ENCODE peak calls at places on chromosomes 2 and 18, in seven cellular contexts. One of them, this sample, is unnamed.

GRCh38 chr2:25197336-25198208 is 29.2 kb upstream of the POMC start:
- DNase-seq in mucosa of descending colon: no peak
- DNase-seq in colonic mucosa: no peak
- DNase-seq in OCI-LY7: no peak
- DNase-seq in right lobe of liver: no peak
- DNase-seq in CD4-positive, alpha-beta memory T cell: no peak
- DNase-seq in tibial artery: no peak
- DNase-seq in this sample: no peak

GRCh38 chr2:60262178-60262577 is 291.3 kb downstream of the BCL11A start:
- DNase-seq in mucosa of descending colon: no peak
- DNase-seq in colonic mucosa: no peak
- DNase-seq in OCI-LY7: no peak
- DNase-seq in right lobe of liver: no peak
- DNase-seq in CD4-positive, alpha-beta memory T cell: no peak
- DNase-seq in tibial artery: no peak
- DNase-seq in this sample: no peak

GRCh38 chr2:68466361-68466777 is 725 bp downstream of the FBXO48 start:
- DNase-seq in mucosa of descending colon: no peak
- DNase-seq in colonic mucosa: no peak
- DNase-seq in OCI-LY7: peak; percentile 51
- DNase-seq in right lobe of liver: no peak
- DNase-seq in CD4-positive, alpha-beta memory T cell: peak; percentile 67
- DNase-seq in tibial artery: no peak
- DNase-seq in this sample: no peak

GRCh38 chr2:215461836-215462532 is 26.1 kb upstream of the FN1 start:
- DNase-seq in mucosa of descending colon: no peak
- DNase-seq in colonic mucosa: no peak
- DNase-seq in OCI-LY7: no peak
- DNase-seq in right lobe of liver: no peak
- DNase-seq in CD4-positive, alpha-beta memory T cell: no peak
- DNase-seq in tibial artery: no peak
- DNase-seq in this sample: no peak

GRCh38 chr2:241359481-241360045 is 3.5 kb downstream of the FARP2 start:
- DNase-seq in mucosa of descending colon: no peak
- DNase-seq in colonic mucosa: peak; percentile 65
- DNase-seq in OCI-LY7: no peak
- DNase-seq in right lobe of liver: no peak
- DNase-seq in CD4-positive, alpha-beta memory T cell: no peak
- DNase-seq in tibial artery: no peak
- DNase-seq in this sample: no peak

GRCh38 chr2:227853765-227854271 is 17.6 kb upstream of the DAW1 start:
- DNase-seq in mucosa of descending colon: no peak
- DNase-seq in colonic mucosa: no peak
- DNase-seq in OCI-LY7: no peak
- DNase-seq in right lobe of liver: no peak
- DNase-seq in CD4-positive, alpha-beta memory T cell: no peak
- DNase-seq in tibial artery: no peak
- DNase-seq in this sample: no peak

GRCh38 chr18:3525870-3526420 is 76.0 kb downstream of the TGIF1 start:
- DNase-seq in mucosa of descending colon: no peak
- DNase-seq in colonic mucosa: no peak
- DNase-seq in OCI-LY7: no peak
- DNase-seq in right lobe of liver: no peak
- DNase-seq in CD4-positive, alpha-beta memory T cell: peak; percentile 67
- DNase-seq in tibial artery: no peak
- DNase-seq in this sample: no peak

GRCh38 chr2:181752301-181752700 is 72.0 kb upstream of the NEUROD1 start:
- DNase-seq in mucosa of descending colon: no peak
- DNase-seq in colonic mucosa: no peak
- DNase-seq in OCI-LY7: no peak
- DNase-seq in right lobe of liver: no peak
- DNase-seq in CD4-positive, alpha-beta memory T cell: no peak
- DNase-seq in tibial artery: no peak
- DNase-seq in this sample: no peak

GRCh38 chr2:25623361-25623760 is 50.0 kb downstream of the DTNB start:
- DNase-seq in mucosa of descending colon: no peak
- DNase-seq in colonic mucosa: no peak
- DNase-seq in OCI-LY7: no peak
- DNase-seq in right lobe of liver: no peak
- DNase-seq in CD4-positive, alpha-beta memory T cell: no peak
- DNase-seq in tibial artery: no peak
- DNase-seq in this sample: no peak

GRCh38 chr18:43161528-43161927 is 46.0 kb upstream of the RIT2 start:
- DNase-seq in mucosa of descending colon: no peak
- DNase-seq in colonic mucosa: no peak
- DNase-seq in OCI-LY7: no peak
- DNase-seq in right lobe of liver: no peak
- DNase-seq in CD4-positive, alpha-beta memory T cell: no peak
- DNase-seq in tibial artery: no peak
- DNase-seq in this sample: no peak

GRCh38 chr2:26011990-26012856 is 21.7 kb upstream of the RAB10 start:
- DNase-seq in mucosa of descending colon: peak; percentile 52
- DNase-seq in colonic mucosa: peak; percentile 77
- DNase-seq in OCI-LY7: no peak
- DNase-seq in right lobe of liver: peak; percentile 74
- DNase-seq in CD4-positive, alpha-beta memory T cell: no peak
- DNase-seq in tibial artery: no peak
- DNase-seq in this sample: peak; percentile 80

GRCh38 chr2:240966457-240966905 is 31.9 kb upstream of the SNED1 start:
- DNase-seq in mucosa of descending colon: peak; percentile 6
- DNase-seq in colonic mucosa: no peak
- DNase-seq in OCI-LY7: no peak
- DNase-seq in right lobe of liver: no peak
- DNase-seq in CD4-positive, alpha-beta memory T cell: no peak
- DNase-seq in tibial artery: peak; percentile 11
- DNase-seq in this sample: no peak

GRCh38 chr2:47198985-47199451 is 43.9 kb upstream of the STPG4 start:
- DNase-seq in mucosa of descending colon: no peak
- DNase-seq in colonic mucosa: no peak
- DNase-seq in OCI-LY7: no peak
- DNase-seq in right lobe of liver: no peak
- DNase-seq in CD4-positive, alpha-beta memory T cell: no peak
- DNase-seq in tibial artery: no peak
- DNase-seq in this sample: no peak

GRCh38 chr18:2848145-2848878 is 1.5 kb downstream of the EMILIN2 start:
- DNase-seq in mucosa of descending colon: no peak
- DNase-seq in colonic mucosa: no peak
- DNase-seq in OCI-LY7: no peak
- DNase-seq in right lobe of liver: no peak
- DNase-seq in CD4-positive, alpha-beta memory T cell: no peak
- DNase-seq in tibial artery: no peak
- DNase-seq in this sample: no peak

GRCh38 chr2:26164231-26164630 is 8.7 kb upstream of the GAREM2 start:
- DNase-seq in mucosa of descending colon: no peak
- DNase-seq in colonic mucosa: no peak
- DNase-seq in OCI-LY7: no peak
- DNase-seq in right lobe of liver: peak; percentile 59
- DNase-seq in CD4-positive, alpha-beta memory T cell: no peak
- DNase-seq in tibial artery: no peak
- DNase-seq in this sample: no peak

GRCh38 chr2:39730276-39730675 is 48.8 kb downstream of the THUMPD2 start:
- DNase-seq in mucosa of descending colon: no peak
- DNase-seq in colonic mucosa: no peak
- DNase-seq in OCI-LY7: no peak
- DNase-seq in right lobe of liver: no peak
- DNase-seq in CD4-positive, alpha-beta memory T cell: no peak
- DNase-seq in tibial artery: no peak
- DNase-seq in this sample: no peak

GRCh38 chr18:22728481-22729105 is 204.5 kb upstream of the RBBP8 start:
- DNase-seq in mucosa of descending colon: no peak
- DNase-seq in colonic mucosa: no peak
- DNase-seq in OCI-LY7: no peak
- DNase-seq in right lobe of liver: no peak
- DNase-seq in CD4-positive, alpha-beta memory T cell: no peak
- DNase-seq in tibial artery: no peak
- DNase-seq in this sample: no peak

GRCh38 chr2:181231886-181232644 is 225.1 kb upstream of the ITGA4 start:
- DNase-seq in mucosa of descending colon: no peak
- DNase-seq in colonic mucosa: no peak
- DNase-seq in OCI-LY7: no peak
- DNase-seq in right lobe of liver: no peak
- DNase-seq in CD4-positive, alpha-beta memory T cell: no peak
- DNase-seq in tibial artery: no peak
- DNase-seq in this sample: no peak

GRCh38 chr18:75218524-75218923 is 7.9 kb downstream of the TSHZ1 start:
- DNase-seq in mucosa of descending colon: peak; percentile 82
- DNase-seq in colonic mucosa: peak; percentile 80
- DNase-seq in OCI-LY7: no peak
- DNase-seq in right lobe of liver: no peak
- DNase-seq in CD4-positive, alpha-beta memory T cell: no peak
- DNase-seq in tibial artery: no peak
- DNase-seq in this sample: no peak

GRCh38 chr2:199258291-199258690 is 199.4 kb downstream of the SATB2 start:
- DNase-seq in mucosa of descending colon: no peak
- DNase-seq in colonic mucosa: no peak
- DNase-seq in OCI-LY7: peak; percentile 35
- DNase-seq in right lobe of liver: no peak
- DNase-seq in CD4-positive, alpha-beta memory T cell: no peak
- DNase-seq in tibial artery: no peak
- DNase-seq in this sample: no peak

GRCh38 chr2:240990726-240991377 is 7.6 kb upstream of the SNED1 start:
- DNase-seq in mucosa of descending colon: peak; percentile 25
- DNase-seq in colonic mucosa: no peak
- DNase-seq in OCI-LY7: no peak
- DNase-seq in right lobe of liver: peak; percentile 40
- DNase-seq in CD4-positive, alpha-beta memory T cell: no peak
- DNase-seq in tibial artery: peak; percentile 19
- DNase-seq in this sample: peak; percentile 24

GRCh38 chr2:197495433-197496134 is 4.1 kb downstream of the HSPD1 start:
- DNase-seq in mucosa of descending colon: no peak
- DNase-seq in colonic mucosa: no peak
- DNase-seq in OCI-LY7: no peak
- DNase-seq in right lobe of liver: no peak
- DNase-seq in CD4-positive, alpha-beta memory T cell: no peak
- DNase-seq in tibial artery: no peak
- DNase-seq in this sample: no peak
- H3K36me3 ChIP-seq in mucosa of descending colon: no peaks in the 10 kb centered on the region
- H3K36me3 ChIP-seq in colonic mucosa: peaks cover 17% of the 10 kb centered on the region
- H3K36me3 ChIP-seq in OCI-LY7: peaks cover 90% of the 10 kb centered on the region
- H3K36me3 ChIP-seq in right lobe of liver: peaks cover 72% of the 10 kb centered on the region
- H3K36me3 ChIP-seq in CD4-positive, alpha-beta memory T cell: peaks cover 43% of the 10 kb centered on the region
- H3K36me3 ChIP-seq in tibial artery: peaks cover 66% of the 10 kb centered on the region
- H3K36me3 ChIP-seq in this sample: peaks cover 66% of the 10 kb centered on the region

GRCh38 chr2:1743396-1744150 is 742 bp downstream of the PXDN start:
- DNase-seq in mucosa of descending colon: no peak
- DNase-seq in colonic mucosa: no peak
- DNase-seq in OCI-LY7: no peak
- DNase-seq in right lobe of liver: peak; percentile 45
- DNase-seq in CD4-positive, alpha-beta memory T cell: no peak
- DNase-seq in tibial artery: no peak
- DNase-seq in this sample: no peak

GRCh38 chr2:1741851-1742250 is 2.5 kb downstream of the PXDN start:
- DNase-seq in mucosa of descending colon: no peak
- DNase-seq in colonic mucosa: no peak
- DNase-seq in OCI-LY7: no peak
- DNase-seq in right lobe of liver: no peak
- DNase-seq in CD4-positive, alpha-beta memory T cell: no peak
- DNase-seq in tibial artery: no peak
- DNase-seq in this sample: no peak

GRCh38 chr2:1744151-1744445 is 217 bp downstream of the PXDN start:
- DNase-seq in mucosa of descending colon: no peak
- DNase-seq in colonic mucosa: no peak
- DNase-seq in OCI-LY7: no peak
- DNase-seq in right lobe of liver: peak; percentile 40
- DNase-seq in CD4-positive, alpha-beta memory T cell: no peak
- DNase-seq in tibial artery: no peak
- DNase-seq in this sample: no peak

GRCh38 chr2:1742300-1742679 is 2.0 kb downstream of the PXDN start:
- DNase-seq in mucosa of descending colon: no peak
- DNase-seq in colonic mucosa: no peak
- DNase-seq in OCI-LY7: no peak
- DNase-seq in right lobe of liver: no peak
- DNase-seq in CD4-positive, alpha-beta memory T cell: no peak
- DNase-seq in tibial artery: no peak
- DNase-seq in this sample: no peak

DNA sequence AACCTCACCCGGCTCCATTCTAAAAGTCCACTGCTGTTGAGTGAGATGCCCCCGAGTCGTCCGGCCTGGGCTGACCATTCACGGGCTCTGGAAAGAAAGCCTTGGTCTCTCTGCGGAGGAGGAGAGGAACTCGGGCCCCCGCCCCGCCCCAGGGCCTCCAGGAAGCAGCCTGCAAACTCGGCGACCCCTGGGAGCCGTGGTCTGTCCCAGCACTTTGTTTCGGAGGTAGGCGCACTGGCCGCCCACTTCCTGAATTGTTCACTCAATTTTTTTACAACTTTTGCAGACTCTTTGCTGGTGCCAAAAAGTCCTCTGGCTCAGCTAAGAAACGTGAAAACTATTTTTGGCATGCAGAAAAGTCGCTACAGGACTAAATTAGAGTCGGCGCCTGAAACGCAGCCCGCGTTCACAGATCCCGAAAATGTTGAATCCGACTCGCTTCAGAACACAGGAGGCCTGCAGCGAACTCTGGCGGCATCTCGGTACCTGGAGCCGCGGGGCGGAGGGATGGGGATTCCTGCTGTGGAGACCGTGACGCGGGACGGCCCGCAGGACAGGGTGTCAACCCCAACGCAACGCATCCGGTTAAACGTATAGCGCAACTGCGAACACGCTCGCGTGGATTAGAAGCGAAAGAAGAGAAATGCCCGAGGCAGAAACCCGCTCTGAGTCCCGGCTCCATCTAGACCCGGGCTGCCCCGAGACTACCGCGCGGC is 1.5 kb downstream of the PXDN start:
- DNase-seq in mucosa of descending colon: peak; percentile 77
- DNase-seq in colonic mucosa: peak; percentile 74
- DNase-seq in OCI-LY7: no peak
- DNase-seq in right lobe of liver: peak; percentile 55
- DNase-seq in CD4-positive, alpha-beta memory T cell: peak; percentile 20
- DNase-seq in tibial artery: peak; percentile 90
- DNase-seq in this sample: peak; percentile 36
- H3K4me3 ChIP-seq in mucosa of descending colon: no peak overlapping the region
- H3K4me3 ChIP-seq in colonic mucosa: peak overlapping the region; percentile 35
- H3K4me3 ChIP-seq in OCI-LY7: no peak overlapping the region
- H3K4me3 ChIP-seq in right lobe of liver: peak overlapping the region; percentile 49
- H3K4me3 ChIP-seq in CD4-positive, alpha-beta memory T cell: no peak overlapping the region
- H3K4me3 ChIP-seq in tibial artery: peak overlapping the region; percentile 95
- H3K4me3 ChIP-seq in this sample: peak overlapping the region; percentile 66

DNA sequence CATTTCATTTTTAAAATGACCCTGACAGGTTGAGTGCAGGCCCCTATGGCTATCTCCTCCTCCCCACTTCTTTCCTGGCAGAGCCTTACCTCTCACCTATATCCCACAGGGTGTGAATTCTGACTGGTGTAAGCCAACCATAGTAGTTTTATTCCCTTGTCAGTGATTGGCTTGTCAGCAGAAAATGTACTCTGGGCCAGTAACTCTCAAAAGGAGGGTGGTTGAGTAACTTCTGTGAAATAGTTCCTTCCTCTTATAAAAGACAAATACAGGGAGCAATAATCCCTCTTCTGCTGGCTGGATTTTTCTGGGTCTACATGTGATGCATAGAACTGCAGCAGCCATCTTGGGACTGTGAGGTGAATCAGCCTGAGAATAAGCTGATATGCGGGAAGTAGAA is 83.4 kb downstream of the RAPH1 start:
- DNase-seq in mucosa of descending colon: no peak
- DNase-seq in colonic mucosa: no peak
- DNase-seq in OCI-LY7: no peak
- DNase-seq in right lobe of liver: no peak
- DNase-seq in CD4-positive, alpha-beta memory T cell: no peak
- DNase-seq in tibial artery: no peak
- DNase-seq in this sample: no peak
- H3K36me3 ChIP-seq in mucosa of descending colon: no peaks in the 10 kb centered on the region
- H3K36me3 ChIP-seq in colonic mucosa: no peaks in the 10 kb centered on the region
- H3K36me3 ChIP-seq in OCI-LY7: peaks cover 84% of the 10 kb centered on the region
- H3K36me3 ChIP-seq in right lobe of liver: peaks cover 97% of the 10 kb centered on the region
- H3K36me3 ChIP-seq in CD4-positive, alpha-beta memory T cell: no peaks in the 10 kb centered on the region
- H3K36me3 ChIP-seq in tibial artery: peaks cover 47% of the 10 kb centered on the region
- H3K36me3 ChIP-seq in this sample: peaks cover 3% of the 10 kb centered on the region

GRCh38 chr18:47113796-47114540 is 36.3 kb downstream of the HDHD2 start:
- DNase-seq in mucosa of descending colon: no peak
- DNase-seq in colonic mucosa: no peak
- DNase-seq in OCI-LY7: no peak
- DNase-seq in right lobe of liver: no peak
- DNase-seq in CD4-positive, alpha-beta memory T cell: no peak
- DNase-seq in tibial artery: no peak
- DNase-seq in this sample: no peak
- H3K4me3 ChIP-seq in mucosa of descending colon: no peak overlapping the region
- H3K4me3 ChIP-seq in colonic mucosa: no peak overlapping the region
- H3K4me3 ChIP-seq in OCI-LY7: no peak overlapping the region
- H3K4me3 ChIP-seq in right lobe of liver: no peak overlapping the region
- H3K4me3 ChIP-seq in CD4-positive, alpha-beta memory T cell: no peak overlapping the region
- H3K4me3 ChIP-seq in tibial artery: no peak overlapping the region
- H3K4me3 ChIP-seq in this sample: no peak overlapping the region

This sample was measured in stomach.